ENCODE peak calls at places on chromosomes 1 and 21, in five cellular contexts. C is IMR-90; E is right lobe of liver; X is effector memory CD4-positive, alpha-beta T cell; N is BE2C. M is an unnamed sample.

GRCh38 chr1:180228648-180229482 is 1.2 kb upstream of the LHX4 start:
- DNase-seq in E (no peak), N (no peak), X (no peak), C (no peak), M (no peak)

GRCh38 chr1:182114627-182115023 is 53.1 kb upstream of the ZNF648 start:
- DNase-seq in E (no peak), C (no peak), N (no peak), X (no peak), M (no peak)

GRCh38 chr1:109630081-109630880 is 10.6 kb downstream of the AMPD2 start:
- DNase-seq in N (no peak), C (no peak), X (no peak), E (peak; percentile 59), M (no peak)

GRCh38 chr1:220485131-220485530 is 42.8 kb upstream of the MARK1 start:
- DNase-seq in N (no peak), X (no peak), C (no peak), E (no peak), M (no peak)

GRCh38 chr1:67880056-67880601 is 46.9 kb upstream of the GNG12 start:
- DNase-seq in E (no peak), C (peak; percentile 79), N (no peak), X (no peak), M (no peak)

GRCh38 chr1:13730751-13731482 is 30.9 kb downstream of the PRDM2 start:
- DNase-seq in E (peak; percentile 61), X (peak; percentile 73), N (no peak), C (peak; percentile 53), M (peak; percentile 45)

GRCh38 chr21:33801424-33802405 is 113.9 kb downstream of the ATP5PO start:
- DNase-seq in N (no peak), C (peak; percentile 80), X (no peak), E (peak; percentile 68), M (no peak)

GRCh38 chr1:153570874-153571273 is 5.2 kb upstream of the S100A2 start:
- DNase-seq in N (no peak), E (no peak), C (no peak), X (no peak), M (no peak)

GRCh38 chr1:150061632-150062101 is 5.9 kb upstream of the VPS45 start:
- DNase-seq in E (no peak), X (no peak), N (no peak), C (peak; percentile 97), M (no peak)

GRCh38 chr1:75172556-75172955 is 38.4 kb downstream of the LHX8 start:
- DNase-seq in X (no peak), E (no peak), C (no peak), N (no peak), M (no peak)

GRCh38 chr1:205228052-205228451 is 306 bp downstream of the TMCC2 start:
- DNase-seq in E (no peak), X (no peak), N (no peak), C (no peak), M (no peak)

GRCh38 chr1:60898413-60898812 is 183.9 kb upstream of the NFIA start:
- DNase-seq in E (no peak), X (no peak), C (no peak), N (no peak), M (no peak)

GRCh38 chr1:76299036-76299435 is 224.5 kb downstream of the ST6GALNAC3 start:
- DNase-seq in X (no peak), C (no peak), N (no peak), E (no peak), M (no peak)

GRCh38 chr1:46342084-46342656 is 1.6 kb downstream of the NSUN4 start:
- DNase-seq in C (peak; percentile 55), X (no peak), E (no peak), N (no peak), M (no peak)

GRCh38 chr1:31541201-31541600 is 35.1 kb upstream of the TINAGL1 start:
- DNase-seq in E (no peak), C (no peak), X (no peak), N (no peak), M (no peak)

DNA sequence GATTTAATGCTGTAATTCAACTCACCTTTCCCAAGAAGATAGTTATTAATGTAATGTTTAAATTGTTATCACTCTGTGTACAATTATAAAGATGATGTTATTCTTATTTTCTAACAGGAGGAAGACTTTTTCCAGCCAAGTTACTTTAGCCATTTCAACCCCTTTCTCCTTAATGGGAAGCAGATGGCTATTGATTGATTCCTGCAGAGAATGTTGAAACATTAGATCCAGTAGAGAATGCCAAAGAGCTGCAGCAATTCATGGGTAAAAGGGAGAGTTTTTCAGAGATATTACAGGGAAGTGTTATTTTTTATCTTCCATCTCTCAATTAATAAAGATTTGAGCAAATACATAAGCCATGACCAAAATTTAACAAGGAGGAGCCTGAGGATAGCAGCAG is 17.7 kb upstream of the CLDN8 start:
- DNase-seq in X (no peak), E (no peak), N (no peak), C (no peak), M (no peak)
- H3K4me3 ChIP-seq in X (no peak overlapping the region), E (no peak overlapping the region), N (no peak overlapping the region), C (no peak overlapping the region), M (no peak overlapping the region)

DNA sequence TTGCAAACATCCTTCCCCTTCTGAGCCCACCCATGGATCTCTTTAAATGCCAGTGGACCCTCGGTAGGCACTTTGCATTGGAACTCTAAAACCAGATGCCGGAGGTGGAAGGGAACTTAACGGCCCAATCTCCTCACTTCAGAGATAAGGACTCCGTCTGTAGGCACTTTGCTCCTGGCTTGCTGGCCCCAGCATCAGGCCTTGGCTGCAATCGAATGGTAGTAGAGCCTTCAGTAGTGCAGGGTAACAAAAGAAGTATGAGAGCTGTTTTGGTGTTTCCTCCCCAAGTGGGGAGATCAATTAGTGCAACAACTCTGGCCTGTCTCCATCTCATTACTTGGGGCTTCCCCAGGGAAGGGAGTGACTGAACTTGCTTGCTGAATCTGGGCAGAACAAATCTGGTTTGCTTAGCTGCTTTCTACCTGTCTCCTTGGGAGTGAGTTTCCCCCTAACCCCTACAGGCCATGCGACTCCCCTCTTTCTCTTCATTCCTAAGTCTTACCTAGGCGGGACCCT is 70.8 kb downstream of the TENT5C start:
- DNase-seq in C (no peak), E (no peak), N (no peak), X (no peak), M (no peak)
- H3K4me1 ChIP-seq in C (peaks cover 12% of the 10 kb centered on the region), E (no peaks in the 10 kb centered on the region), N (peaks cover 4% of the 10 kb centered on the region), X (no peaks in the 10 kb centered on the region), M (no peaks in the 10 kb centered on the region)

GRCh38 chr1:203178821-203179220 is 3.2 kb upstream of the MYBPH start:
- DNase-seq in C (no peak), N (no peak), X (no peak), E (no peak), M (no peak)
- H3K4me3 ChIP-seq in C (no peak overlapping the region), N (no peak overlapping the region), X (no peak overlapping the region), E (no peak overlapping the region), M (no peak overlapping the region)

GRCh38 chr1:10718083-10718415 is 78.4 kb downstream of the CASZ1 start:
- DNase-seq in N (no peak), C (no peak), E (no peak), X (no peak), M (no peak)
- H3K4me1 ChIP-seq in N (no peaks in the 10 kb centered on the region), C (no peaks in the 10 kb centered on the region), E (no peaks in the 10 kb centered on the region), X (no peaks in the 10 kb centered on the region), M (peaks cover 9% of the 10 kb centered on the region)

GRCh38 chr1:85461216-85461945 is 3.6 kb downstream of the DDAH1 start:
- DNase-seq in C (no peak), N (no peak), X (no peak), E (no peak), M (no peak)

GRCh38 chr1:85464497-85465098 is 361 bp downstream of the DDAH1 start:
- DNase-seq in E (peak; percentile 82), X (no peak), N (peak; percentile 47), C (peak; percentile 73), M (no peak)

GRCh38 chr1:85465099-85465790 is at the start of gene DDAH1:
- DNase-seq in N (peak; percentile 65), C (peak; percentile 65), X (no peak), E (peak; percentile 85), M (no peak)

GRCh38 chr1:85463666-85464496 is 1.1 kb downstream of the DDAH1 start:
- DNase-seq in N (no peak), E (no peak), C (no peak), X (no peak), M (no peak)

DNA sequence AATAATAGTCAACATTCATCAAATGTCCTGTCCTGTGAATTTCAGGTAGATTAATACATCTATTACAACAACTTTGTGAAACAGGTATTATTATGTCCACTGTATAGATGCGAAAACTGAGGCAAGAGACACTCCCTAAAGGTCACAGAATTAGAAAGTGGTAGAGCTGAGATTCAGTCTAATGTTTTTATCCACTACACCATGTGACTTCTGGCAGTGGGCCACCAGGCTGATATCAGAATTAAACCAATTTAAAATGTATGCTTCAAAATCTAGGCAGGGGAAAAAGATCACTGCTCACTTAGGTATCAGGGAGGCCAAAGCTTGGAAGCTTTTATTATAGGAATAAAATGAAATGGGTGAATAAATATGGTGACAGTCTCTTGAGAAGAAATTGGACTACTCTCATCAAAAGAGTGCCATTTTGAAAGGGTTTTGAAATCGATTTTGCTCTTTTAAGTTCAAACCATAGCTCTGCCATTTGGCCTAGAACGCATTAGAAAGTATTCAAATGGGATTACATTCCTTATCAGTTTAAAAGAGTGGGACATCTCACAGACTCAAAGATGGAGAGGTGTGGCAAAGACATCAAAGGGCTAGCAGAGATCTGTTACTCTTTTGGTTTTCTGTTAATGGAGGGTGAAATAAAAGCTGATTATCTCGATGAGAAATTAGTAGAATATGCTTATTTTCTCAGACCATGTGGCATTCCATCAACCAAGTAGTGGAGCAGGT is 1.9 kb downstream of the DDAH1 start:
- DNase-seq in C (no peak), N (peak; percentile 8), X (no peak), E (no peak), M (no peak)
- H3K4me3 ChIP-seq in C (peak overlapping the region; percentile 95), N (peak overlapping the region; percentile 80), X (no peak overlapping the region), E (peak overlapping the region; percentile 75), M (no peak overlapping the region)

GRCh38 chr1:36154765-36155559 is 998 bp upstream of the MAP7D1 start:
- DNase-seq in N (peak; percentile 38), C (no peak), E (no peak), X (no peak), M (no peak)
- H3K4me1 ChIP-seq in N (peaks cover 12% of the 10 kb centered on the region), C (peaks cover 29% of the 10 kb centered on the region), E (no peaks in the 10 kb centered on the region), X (peaks cover 68% of the 10 kb centered on the region), M (peaks cover 50% of the 10 kb centered on the region)

GRCh38 chr1:22910986-22911651 is 61.5 kb downstream of the LACTBL1 start:
- DNase-seq in N (no peak), E (no peak), C (no peak), X (no peak), M (no peak)
- H3K4me3 ChIP-seq in N (no peak overlapping the region), E (no peak overlapping the region), C (no peak overlapping the region), X (no peak overlapping the region), M (no peak overlapping the region)

GRCh38 chr1:10671551-10672375 is 124.7 kb downstream of the CASZ1 start:
- DNase-seq in X (no peak), N (no peak), E (no peak), C (no peak), M (no peak)
- H3K4me1 ChIP-seq in X (no peaks in the 10 kb centered on the region), N (no peaks in the 10 kb centered on the region), E (no peaks in the 10 kb centered on the region), C (no peaks in the 10 kb centered on the region), M (peaks cover 13% of the 10 kb centered on the region)

DNA sequence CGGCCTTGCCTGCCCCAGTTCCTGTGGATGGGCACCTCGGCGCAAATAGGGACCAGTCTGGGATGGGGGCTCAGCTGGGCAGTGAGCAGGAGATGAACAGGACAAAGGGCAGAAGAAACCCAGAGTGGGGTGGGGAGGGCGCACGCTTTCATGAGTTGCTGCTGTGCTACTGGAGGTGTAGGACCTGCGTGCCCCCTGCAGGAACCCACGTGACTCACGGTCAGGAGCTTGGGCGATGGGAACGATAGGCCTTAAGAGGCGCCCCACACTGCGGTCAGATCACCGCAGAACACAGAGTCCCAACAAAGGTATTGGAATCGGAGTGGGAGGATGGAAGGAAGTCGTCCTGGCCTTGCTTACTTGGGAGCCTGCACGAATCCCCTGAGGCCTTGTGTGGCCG is 17.2 kb downstream of the PRDM15 start:
- DNase-seq in C (no peak), N (no peak), X (no peak), E (no peak), M (no peak)
- H3K4me3 ChIP-seq in C (no peak overlapping the region), N (no peak overlapping the region), X (no peak overlapping the region), E (no peak overlapping the region), M (no peak overlapping the region)